ENCODE peak calls at places on chromosome 17, in six cellular contexts. R is HCT116, Z is GM12878, B is HepG2, L is K562, F is H1. Y is an unnamed sample.

GRCh38 chr17:37088913-37089312 is 140.2 kb downstream of the AATF start:
- DNase-seq in F (no peak), R (no peak), B (no peak), Z (no peak), L (no peak), Y (peak)

GRCh38 chr17:64254755-64255154 is 8.3 kb downstream of the TEX2 start:
- DNase-seq in L (no peak), F (no peak), Z (no peak), R (no peak), B (no peak), Y (no peak)

GRCh38 chr17:71338396-71338795 is 782.4 kb upstream of the SOX9 start:
- DNase-seq in R (no peak), B (no peak), F (no peak), Z (no peak), L (no peak), Y (no peak)

GRCh38 chr17:78818152-78818846 is 22.3 kb downstream of the USP36 start:
- DNase-seq in Z (no peak), R (no peak), B (no peak), F (no peak), L (no peak), Y (no peak)

GRCh38 chr17:4858880-4859260 is 25.7 kb downstream of the MINK1 start:
- DNase-seq in Z (no peak), R (no peak), B (no peak), L (no peak), F (no peak), Y (peak)

GRCh38 chr17:30388321-30389179 is 9.8 kb downstream of the CPD start:
- DNase-seq in R (no peak), F (no peak), L (no peak), Z (no peak), B (no peak), Y (peak)

GRCh38 chr17:66533572-66533971 is 231.2 kb downstream of the PRKCA start:
- DNase-seq in R (no peak), B (no peak), L (no peak), F (no peak), Z (no peak), Y (peak)

GRCh38 chr17:62848334-62848733 is 40.2 kb upstream of the MARCHF10 start:
- DNase-seq in R (no peak), B (no peak), Z (no peak), F (no peak), L (no peak), Y (no peak)

GRCh38 chr17:57773557-57773956 is 28.5 kb upstream of the CCDC182 start:
- DNase-seq in B (no peak), R (no peak), Z (no peak), L (no peak), F (no peak), Y (no peak)

GRCh38 chr17:164536-165235 is 16.8 kb downstream of the DOC2B start:
- DNase-seq in L (peak), F (no peak), Z (no peak), B (peak), R (no peak), Y (peak)

GRCh38 chr17:8417806-8418205 is 17.9 kb upstream of the NDEL1 start:
- DNase-seq in B (peak), L (no peak), Z (no peak), F (no peak), R (no peak), Y (no peak)

GRCh38 chr17:73308017-73308823 is 3.6 kb downstream of the CDC42EP4 start:
- DNase-seq in F (no peak), Z (no peak), B (peak), L (peak), R (peak), Y (no peak)

GRCh38 chr17:81289627-81290026 is 5.5 kb downstream of the SLC38A10 start:
- DNase-seq in L (no peak), B (no peak), F (no peak), R (no peak), Z (no peak), Y (no peak)

GRCh38 chr17:37701424-37702020 is 43.3 kb downstream of the HNF1B start:
- DNase-seq in Z (peak), L (peak), R (peak), B (no peak), F (no peak), Y (peak)

GRCh38 chr17:58322581-58323419 is 5.8 kb downstream of the TSPOAP1 start:
- DNase-seq in B (no peak), L (no peak), Z (no peak), F (no peak), R (no peak), Y (no peak)

GRCh38 chr17:12342609-12343248 is 322.1 kb downstream of the MAP2K4 start:
- DNase-seq in Z (no peak), F (peak), B (no peak), R (peak), L (peak), Y (peak)

GRCh38 chr17:45813051-45813731 is 29.1 kb downstream of the CRHR1 start:
- DNase-seq in R (no peak), F (peak), Z (no peak), B (no peak), L (peak), Y (peak)

GRCh38 chr17:40415390-40415789 is 2.3 kb downstream of the TOP2A start:
- DNase-seq in L (no peak), R (no peak), B (peak), Z (no peak), F (no peak), Y (peak)

GRCh38 chr17:28993013-28993600 is 12.7 kb downstream of the SEZ6 start:
- DNase-seq in L (no peak), F (no peak), R (no peak), Z (no peak), B (no peak), Y (no peak)

GRCh38 chr17:35849469-35850348 is 19.0 kb downstream of the HEATR9 start:
- DNase-seq in Z (peak), B (peak), F (peak), R (peak), L (peak), Y (peak)

GRCh38 chr17:54968954-54969400 is 412 bp downstream of the STXBP4 start:
- DNase-seq in Z (no peak), B (peak), R (no peak), L (no peak), F (no peak), Y (peak)

GRCh38 chr17:6024576-6024975 is 45.6 kb upstream of the WSCD1 start:
- DNase-seq in B (no peak), L (no peak), Z (no peak), R (no peak), F (no peak), Y (no peak)

GRCh38 chr17:46896991-46897390 is 26.0 kb upstream of the GOSR2 start:
- DNase-seq in R (no peak), B (no peak), F (no peak), L (no peak), Z (no peak), Y (no peak)

GRCh38 chr17:65588194-65588808 is 26.9 kb upstream of the AXIN2 start:
- DNase-seq in B (peak), Z (no peak), F (no peak), L (peak), R (peak), Y (no peak)

GRCh38 chr17:31586946-31587345 is 195.5 kb downstream of the RAB11FIP4 start:
- DNase-seq in R (no peak), B (no peak), F (no peak), L (no peak), Z (no peak), Y (no peak)
- TF ChIP-seq YY1 in R (no peak), B (no peak), F (no peak), L (no peak), Z (no peak), Y (no peak)

GRCh38 chr17:19336938-19337711 is 25.4 kb downstream of the B9D1 start:
- DNase-seq in F (no peak), B (peak), R (no peak), Z (no peak), L (no peak), Y (no peak)

GRCh38 chr17:19337712-19338023 is 24.9 kb downstream of the B9D1 start:
- DNase-seq in B (peak), F (no peak), Z (no peak), L (no peak), R (no peak), Y (no peak)

GRCh38 chr17:19339341-19339815 is 23.1 kb downstream of the B9D1 start:
- DNase-seq in F (no peak), R (no peak), B (no peak), Z (no peak), L (no peak), Y (no peak)

GRCh38 chr17:19335951-19336631 is 26.4 kb downstream of the B9D1 start:
- DNase-seq in F (no peak), Z (no peak), B (no peak), L (no peak), R (no peak), Y (no peak)

DNA sequence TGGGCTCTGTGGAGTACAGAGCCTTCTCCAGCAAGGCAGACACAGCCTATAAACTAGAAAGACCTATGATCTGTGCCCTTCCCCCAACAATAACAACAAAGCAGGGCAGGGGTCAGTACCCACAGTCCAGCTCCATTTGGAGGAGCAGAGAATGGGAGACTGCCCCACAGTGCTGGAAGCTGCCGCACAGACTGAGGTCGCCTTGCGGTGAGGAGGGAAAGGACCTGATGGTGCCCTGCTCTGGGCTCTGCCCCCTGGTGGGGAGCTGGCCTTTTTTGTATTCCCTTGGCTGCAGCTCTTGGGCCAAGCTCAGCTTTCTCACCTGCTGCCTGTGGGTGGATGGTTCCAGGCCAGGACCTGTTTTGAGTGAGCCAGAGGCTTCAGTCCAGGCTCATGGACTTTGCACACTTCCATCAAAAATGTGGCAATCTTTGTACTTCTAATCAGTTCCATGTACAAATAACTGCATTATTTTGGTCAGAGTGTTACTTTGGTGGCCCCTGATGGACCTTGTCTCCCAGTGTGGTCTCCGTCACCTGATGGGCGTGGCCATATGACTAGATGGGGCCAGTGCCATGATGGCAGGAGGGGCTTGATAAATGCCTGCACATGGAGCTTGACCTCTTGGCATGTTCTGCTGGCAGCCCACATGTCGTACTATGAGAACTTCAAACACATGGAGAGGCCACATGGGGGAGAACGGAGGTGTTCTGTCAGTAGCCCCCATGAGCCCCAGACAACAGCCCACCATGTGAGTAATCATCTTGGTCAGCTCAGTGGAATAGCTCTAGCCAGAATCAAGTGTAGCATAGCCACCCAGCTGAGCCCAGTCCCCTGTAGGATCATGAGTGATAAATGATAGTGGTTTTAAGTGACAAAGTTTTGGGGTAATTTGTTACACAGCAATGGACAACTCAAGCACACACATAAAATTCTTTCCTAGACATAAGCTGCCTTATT is 24.2 kb downstream of the B9D1 start:
- DNase-seq in R (no peak), L (peak), Z (no peak), B (peak), F (peak), Y (peak)
- H3K27ac ChIP-seq in R (no peak), L (no peak), Z (no peak), B (peak), F (no peak), Y (no peak)

DNA sequence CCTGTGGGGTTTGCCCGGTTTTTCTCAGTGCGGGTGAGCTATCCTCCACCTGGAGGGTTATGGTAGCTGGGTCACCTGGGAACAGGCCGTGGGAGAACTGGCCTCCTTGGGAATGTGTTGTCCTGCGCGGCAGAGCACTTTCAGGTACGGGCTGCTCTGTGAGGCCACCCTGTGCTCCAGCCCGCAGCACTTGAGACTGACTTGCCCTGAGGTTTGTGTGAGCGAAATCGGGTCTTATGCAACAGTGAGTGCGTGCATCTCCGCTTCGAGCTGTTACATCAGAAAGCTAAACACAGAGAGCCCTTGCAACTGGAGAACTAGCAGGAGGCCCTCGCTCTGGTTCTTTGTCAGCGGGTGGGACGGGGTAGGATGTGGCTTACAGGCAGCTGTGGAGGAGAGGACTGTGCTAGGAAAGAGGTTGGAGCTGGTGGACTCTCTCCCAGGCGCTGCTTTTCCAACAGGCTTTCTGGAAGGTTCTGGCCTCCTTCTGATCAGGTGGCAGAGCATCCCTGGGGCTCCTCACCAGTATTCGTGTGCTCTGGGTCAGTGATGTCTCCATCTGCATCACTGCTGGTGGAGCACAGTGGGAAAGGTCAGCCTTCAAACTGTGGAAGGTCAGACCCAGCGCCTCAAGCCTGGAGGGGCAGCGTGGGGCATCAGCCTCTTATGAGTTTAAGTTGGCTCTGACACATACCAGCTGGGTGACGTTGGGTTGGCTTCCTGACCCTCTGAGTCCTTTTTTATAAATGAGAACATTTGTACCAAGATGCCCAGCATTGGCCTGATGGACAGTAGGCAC is 76.2 kb downstream of the KSR1 start:
- DNase-seq in B (peak), Z (no peak), F (no peak), R (no peak), L (no peak), Y (no peak)
- TF ChIP-seq YY1 in B (no peak), Z (no peak), F (no peak), R (no peak), L (no peak), Y (no peak)

GRCh38 chr17:49632201-49632600 is 45.7 kb downstream of the SPOP start:
- DNase-seq in Z (no peak), F (no peak), L (no peak), R (no peak), B (no peak), Y (no peak)
- H3K27ac ChIP-seq in Z (no peak), F (no peak), L (no peak), R (no peak), B (no peak), Y (no peak)

DNA sequence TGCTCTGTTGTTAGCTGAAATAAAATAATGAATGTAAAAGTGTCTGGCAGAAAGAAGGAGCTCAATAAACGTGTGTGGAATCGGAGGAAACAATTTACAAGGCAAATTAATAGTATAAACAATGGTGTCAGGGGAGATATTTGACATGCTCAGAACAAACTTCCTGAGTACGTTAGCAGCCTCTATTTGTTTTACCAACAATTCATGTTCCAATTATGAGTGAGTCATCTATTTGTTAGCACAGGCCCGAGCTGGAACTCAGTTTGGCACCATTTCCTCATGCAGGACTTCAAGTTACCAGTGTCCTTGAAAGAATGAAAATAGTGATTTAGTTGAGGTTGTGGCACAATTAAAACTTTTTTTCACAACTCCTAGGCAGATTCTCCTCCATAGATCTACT is 9.1 kb downstream of the ASIC2 start:
- DNase-seq in Z (no peak), F (no peak), R (no peak), B (peak), L (no peak), Y (no peak)
- TF ChIP-seq YY1 in Z (no peak), F (no peak), R (no peak), B (no peak), L (no peak), Y (no peak)

GRCh38 chr17:34596897-34597296 is 17.5 kb downstream of the TMEM132E start:
- DNase-seq in F (no peak), R (no peak), Z (no peak), L (no peak), B (no peak), Y (no peak)

GRCh38 chr17:34606721-34607120 is 27.3 kb downstream of the TMEM132E start:
- DNase-seq in R (no peak), L (no peak), B (no peak), F (no peak), Z (no peak), Y (no peak)

GRCh38 chr17:34598161-34598776 is 18.9 kb downstream of the TMEM132E start:
- DNase-seq in R (no peak), B (peak), F (no peak), Z (no peak), L (peak), Y (peak)

GRCh38 chr17:34603974-34604373 is 24.6 kb downstream of the TMEM132E start:
- DNase-seq in R (no peak), B (no peak), F (no peak), Z (no peak), L (no peak), Y (no peak)

DNA sequence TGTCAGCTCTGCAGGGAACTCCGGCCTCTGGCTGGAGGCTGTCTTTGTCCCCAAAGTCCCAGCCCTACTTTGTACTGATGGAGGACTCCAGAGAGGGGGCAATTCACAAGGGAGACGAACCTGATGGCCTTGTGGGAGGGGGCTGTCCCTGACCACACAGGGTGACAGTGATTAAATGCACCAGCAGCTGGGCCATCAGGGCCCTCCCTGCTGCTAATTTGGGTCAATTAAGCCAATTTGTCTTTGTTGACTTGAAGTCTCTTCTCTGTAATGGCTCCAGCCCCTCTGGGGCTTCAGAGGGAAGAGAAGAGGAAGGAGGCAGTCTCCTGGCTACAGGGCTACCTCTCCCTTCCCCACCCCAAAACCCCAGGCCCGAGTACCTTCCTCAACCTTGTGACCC is 22.0 kb downstream of the TMEM132E start:
- DNase-seq in B (no peak), F (no peak), Z (no peak), R (no peak), L (no peak), Y (no peak)
- H3K27ac ChIP-seq in B (no peak), F (no peak), Z (no peak), R (no peak), L (no peak), Y (no peak)

GRCh38 chr17:44473367-44473766 is 29.8 kb downstream of the GPATCH8 start:
- DNase-seq in B (no peak), L (no peak), Z (no peak), R (no peak), F (no peak), Y (no peak)
- TF ChIP-seq YY1 in B (no peak), L (no peak), Z (no peak), R (no peak), F (no peak), Y (no peak)